ENCODE peak calls at places on chromosomes 7 and 10, in five cellular contexts. One of them, this sample, is unnamed. For H3K9me3, the result is how much of the 10 kb centered on the place peaks cover.

GRCh38 chr10:47366731-47367460 is 17.2 kb downstream of the ZNF488 start:
- DNase-seq in AG04450: no peak
- DNase-seq in H1: no peak
- DNase-seq in DND-41: no peak
- DNase-seq in uterus: no peak
- DNase-seq in this sample: no peak

GRCh38 chr7:144725070-144725469 is 110.8 kb downstream of the TPK1 start:
- DNase-seq in AG04450: no peak
- DNase-seq in H1: no peak
- DNase-seq in DND-41: no peak
- DNase-seq in uterus: no peak
- DNase-seq in this sample: no peak

GRCh38 chr10:97705006-97705670 is 8.4 kb upstream of the MARVELD1 start:
- DNase-seq in AG04450: no peak
- DNase-seq in H1: no peak
- DNase-seq in DND-41: no peak
- DNase-seq in uterus: no peak
- DNase-seq in this sample: no peak

GRCh38 chr10:43058716-43059335 is 18.0 kb upstream of the RET start:
- DNase-seq in AG04450: no peak
- DNase-seq in H1: no peak
- DNase-seq in DND-41: no peak
- DNase-seq in uterus: no peak
- DNase-seq in this sample: no peak

GRCh38 chr7:11185179-11185578 is 211.5 kb downstream of the PHF14 start:
- DNase-seq in AG04450: no peak
- DNase-seq in H1: no peak
- DNase-seq in DND-41: no peak
- DNase-seq in uterus: no peak
- DNase-seq in this sample: no peak

GRCh38 chr7:68841004-68841403 is 757.3 kb upstream of the AUTS2 start:
- DNase-seq in AG04450: no peak
- DNase-seq in H1: no peak
- DNase-seq in DND-41: no peak
- DNase-seq in uterus: no peak
- DNase-seq in this sample: peak

GRCh38 chr10:90032519-90032918 is 331.1 kb downstream of the KIF20B start:
- DNase-seq in AG04450: no peak
- DNase-seq in H1: no peak
- DNase-seq in DND-41: no peak
- DNase-seq in uterus: no peak
- DNase-seq in this sample: no peak

GRCh38 chr7:114922151-114922651 is 307 bp downstream of the MDFIC start:
- DNase-seq in AG04450: no peak
- DNase-seq in H1: peak
- DNase-seq in DND-41: peak
- DNase-seq in uterus: peak
- DNase-seq in this sample: no peak

GRCh38 chr7:133650067-133650466 is 397.2 kb downstream of the EXOC4 start:
- DNase-seq in AG04450: peak
- DNase-seq in H1: no peak
- DNase-seq in DND-41: no peak
- DNase-seq in uterus: no peak
- DNase-seq in this sample: no peak

GRCh38 chr10:43074409-43074808 is 2.5 kb upstream of the RET start:
- DNase-seq in AG04450: no peak
- DNase-seq in H1: no peak
- DNase-seq in DND-41: no peak
- DNase-seq in uterus: no peak
- DNase-seq in this sample: no peak

GRCh38 chr10:94546616-94547175 is 1.1 kb downstream of the HELLS start:
- DNase-seq in AG04450: no peak
- DNase-seq in H1: no peak
- DNase-seq in DND-41: no peak
- DNase-seq in uterus: no peak
- DNase-seq in this sample: no peak

GRCh38 chr7:145434811-145435210 is 599.0 kb upstream of the TPK1 start:
- DNase-seq in AG04450: no peak
- DNase-seq in H1: no peak
- DNase-seq in DND-41: no peak
- DNase-seq in uterus: no peak
- DNase-seq in this sample: no peak

GRCh38 chr7:40915061-40915460 is 780.3 kb downstream of the SUGCT start:
- DNase-seq in AG04450: no peak
- DNase-seq in H1: no peak
- DNase-seq in DND-41: no peak
- DNase-seq in uterus: no peak
- DNase-seq in this sample: no peak

GRCh38 chr7:92872701-92873100 is 36.3 kb upstream of the CDK6 start:
- DNase-seq in AG04450: no peak
- DNase-seq in H1: no peak
- DNase-seq in DND-41: no peak
- DNase-seq in uterus: no peak
- DNase-seq in this sample: peak

GRCh38 chr10:96365571-96365970 is 6.8 kb upstream of the OPALIN start:
- DNase-seq in AG04450: no peak
- DNase-seq in H1: no peak
- DNase-seq in DND-41: no peak
- DNase-seq in uterus: no peak
- DNase-seq in this sample: no peak

GRCh38 chr7:601573-602340 is 82.1 kb upstream of the PDGFA start:
- DNase-seq in AG04450: no peak
- DNase-seq in H1: no peak
- DNase-seq in DND-41: no peak
- DNase-seq in uterus: peak
- DNase-seq in this sample: no peak

GRCh38 chr7:128737867-128738390 is 1.2 kb upstream of the CALU start:
- DNase-seq in AG04450: no peak
- DNase-seq in H1: no peak
- DNase-seq in DND-41: no peak
- DNase-seq in uterus: peak
- DNase-seq in this sample: peak

GRCh38 chr7:91194841-91195240 is 69.4 kb upstream of the FZD1 start:
- DNase-seq in AG04450: no peak
- DNase-seq in H1: no peak
- DNase-seq in DND-41: no peak
- DNase-seq in uterus: no peak
- DNase-seq in this sample: no peak

GRCh38 chr7:32221756-32222155 is 151.5 kb upstream of the PDE1C start:
- DNase-seq in AG04450: no peak
- DNase-seq in H1: peak
- DNase-seq in DND-41: no peak
- DNase-seq in uterus: no peak
- DNase-seq in this sample: no peak

GRCh38 chr10:20593649-20594048 is 303.5 kb downstream of the NEBL start:
- DNase-seq in AG04450: no peak
- DNase-seq in H1: no peak
- DNase-seq in DND-41: no peak
- DNase-seq in uterus: no peak
- DNase-seq in this sample: peak

GRCh38 chr7:113370910-113371309 is 252.6 kb upstream of the SMIM30 start:
- DNase-seq in AG04450: peak
- DNase-seq in H1: no peak
- DNase-seq in DND-41: no peak
- DNase-seq in uterus: no peak
- DNase-seq in this sample: no peak

GRCh38 chr10:659710-660141 is 29.7 kb downstream of the DIP2C start:
- DNase-seq in AG04450: peak
- DNase-seq in H1: no peak
- DNase-seq in DND-41: no peak
- DNase-seq in uterus: no peak
- DNase-seq in this sample: no peak
- H3K4me3 ChIP-seq in AG04450: peak
- H3K4me3 ChIP-seq in H1: no peak
- H3K4me3 ChIP-seq in DND-41: no peak
- H3K4me3 ChIP-seq in uterus: no peak
- H3K4me3 ChIP-seq in this sample: no peak

GRCh38 chr7:64706625-64707292 is 40.8 kb downstream of the ZNF107 start:
- DNase-seq in AG04450: no peak
- DNase-seq in H1: no peak
- DNase-seq in DND-41: no peak
- DNase-seq in uterus: no peak
- DNase-seq in this sample: no peak
- H3K9me3 ChIP-seq in AG04450: under half
- H3K9me3 ChIP-seq in H1: half or more
- H3K9me3 ChIP-seq in DND-41: half or more
- H3K9me3 ChIP-seq in uterus: half or more
- H3K9me3 ChIP-seq in this sample: under half

GRCh38 chr7:101954494-101954893 is 137.1 kb downstream of the CUX1 start:
- DNase-seq in AG04450: no peak
- DNase-seq in H1: no peak
- DNase-seq in DND-41: peak
- DNase-seq in uterus: no peak
- DNase-seq in this sample: no peak
- H3K4me3 ChIP-seq in AG04450: no peak
- H3K4me3 ChIP-seq in H1: no peak
- H3K4me3 ChIP-seq in DND-41: no peak
- H3K4me3 ChIP-seq in uterus: no peak
- H3K4me3 ChIP-seq in this sample: no peak

GRCh38 chr10:131175891-131176290 is 135.6 kb downstream of the TCERG1L start:
- DNase-seq in AG04450: no peak
- DNase-seq in H1: no peak
- DNase-seq in DND-41: no peak
- DNase-seq in uterus: no peak
- DNase-seq in this sample: no peak

GRCh38 chr10:131172433-131172832 is 139.1 kb downstream of the TCERG1L start:
- DNase-seq in AG04450: no peak
- DNase-seq in H1: no peak
- DNase-seq in DND-41: no peak
- DNase-seq in uterus: no peak
- DNase-seq in this sample: no peak

GRCh38 chr10:131174651-131175540 is 136.6 kb downstream of the TCERG1L start:
- DNase-seq in AG04450: no peak
- DNase-seq in H1: peak
- DNase-seq in DND-41: no peak
- DNase-seq in uterus: no peak
- DNase-seq in this sample: no peak

GRCh38 chr10:131174211-131174565 is 137.3 kb downstream of the TCERG1L start:
- DNase-seq in AG04450: no peak
- DNase-seq in H1: no peak
- DNase-seq in DND-41: no peak
- DNase-seq in uterus: no peak
- DNase-seq in this sample: no peak

GRCh38 chr10:131173484-131174210 is 137.9 kb downstream of the TCERG1L start:
- DNase-seq in AG04450: no peak
- DNase-seq in H1: peak
- DNase-seq in DND-41: no peak
- DNase-seq in uterus: no peak
- DNase-seq in this sample: no peak
- H3K9me3 ChIP-seq in AG04450: half or more
- H3K9me3 ChIP-seq in H1: under half
- H3K9me3 ChIP-seq in DND-41: under half
- H3K9me3 ChIP-seq in uterus: under half
- H3K9me3 ChIP-seq in this sample: under half